ENCODE peak calls at places on chromosomes 13 and 19, in four cellular contexts. B is GM23248, F is colonic mucosa, R is mammary epithelial cell. Z is an unnamed sample. For H3K36me3, the result is how much of the 10 kb centered on the place peaks cover.

GRCh38 chr13:24270639-24271131 is 38.7 kb upstream of the C1QTNF9 start:
- DNase-seq in R (peak), B (peak), F (peak), Z (peak)

GRCh38 chr19:16021796-16022195 is 54.5 kb upstream of the TPM4 start:
- DNase-seq in B (no peak), F (no peak), R (no peak), Z (no peak)

GRCh38 chr19:1873524-1874473 is 10.4 kb upstream of the KLF16 start:
- DNase-seq in B (no peak), F (no peak), R (no peak), Z (peak)

GRCh38 chr19:23718802-23719201 is 31.8 kb upstream of the ZNF675 start:
- DNase-seq in B (no peak), R (no peak), F (no peak), Z (no peak)

GRCh38 chr13:49690133-49690989 is 925 bp downstream of the EBPL start:
- DNase-seq in B (peak), F (peak), R (peak), Z (no peak)

GRCh38 chr19:6239871-6240676 is 39.7 kb downstream of the MLLT1 start:
- DNase-seq in B (no peak), R (no peak), F (no peak), Z (no peak)

GRCh38 chr13:21696865-21697448 is 26.1 kb downstream of the FGF9 start:
- DNase-seq in B (no peak), R (no peak), F (no peak), Z (no peak)

GRCh38 chr19:13060233-13060963 is 42.3 kb downstream of the LYL1 start:
- DNase-seq in F (peak), B (peak), R (peak), Z (peak)

GRCh38 chr13:42495751-42496150 is 78.2 kb upstream of the TNFSF11 start:
- DNase-seq in R (no peak), B (no peak), F (no peak), Z (no peak)

GRCh38 chr13:55783841-55784240 is 1356.9 kb upstream of the PRR20A start:
- DNase-seq in R (no peak), B (no peak), F (no peak), Z (no peak)

GRCh38 chr19:53092723-53093122 is 10.5 kb downstream of the ZNF160 start:
- DNase-seq in R (no peak), F (no peak), B (no peak), Z (no peak)

GRCh38 chr19:11195169-11195568 is 2.2 kb downstream of the KANK2 start:
- DNase-seq in F (no peak), B (peak), R (no peak), Z (peak)

GRCh38 chr19:14670408-14670807 is 4.2 kb downstream of the ADGRE3 start:
- DNase-seq in B (no peak), R (no peak), F (no peak), Z (no peak)

GRCh38 chr19:15154002-15154612 is 46.7 kb downstream of the NOTCH3 start:
- DNase-seq in B (peak), F (peak), R (peak), Z (no peak)

GRCh38 chr19:21022996-21023395 is 2.5 kb downstream of the ZNF430 start:
- DNase-seq in B (peak), R (peak), F (no peak), Z (no peak)

GRCh38 chr19:5254543-5254942 is 86.1 kb downstream of the PTPRS start:
- DNase-seq in R (no peak), F (no peak), B (no peak), Z (no peak)

GRCh38 chr19:56840452-56841193 is at the start of the genes PEG3 and ZIM2:
- DNase-seq in R (no peak), F (peak), B (peak), Z (peak)

GRCh38 chr19:35165200-35166058 is 10.9 kb downstream of the FXYD5 start:
- DNase-seq in B (no peak), F (no peak), R (no peak), Z (no peak)
- H3K36me3 ChIP-seq in B (half or more), F (under half), R (under half), Z (half or more)

DNA sequence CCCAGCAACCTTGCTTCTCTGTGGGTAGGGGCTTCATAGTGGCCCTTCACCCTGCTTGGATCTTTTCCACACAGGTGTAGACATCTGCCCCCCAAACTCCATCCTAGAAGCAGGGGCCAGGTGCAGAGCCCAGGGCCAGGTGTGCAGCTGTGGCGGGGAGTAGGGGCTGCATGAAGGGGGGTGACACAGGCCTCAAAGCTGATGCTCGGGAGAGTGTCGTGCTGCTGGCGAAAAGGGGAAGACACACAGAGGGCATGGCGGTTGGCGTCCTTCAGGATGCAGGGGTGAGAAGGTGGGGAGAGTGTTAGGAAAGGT is 31.0 kb upstream of the ISYNA1 start:
- DNase-seq in F (no peak), R (no peak), B (no peak), Z (no peak)
- H3K36me3 ChIP-seq in F (under half), R (under half), B (under half), Z (under half)

GRCh38 chr19:55660404-55660803 is 5.6 kb downstream of the U2AF2 start:
- DNase-seq in B (no peak), F (no peak), R (no peak), Z (no peak)
- H3K36me3 ChIP-seq in B (under half), F (under half), R (under half), Z (under half)

DNA sequence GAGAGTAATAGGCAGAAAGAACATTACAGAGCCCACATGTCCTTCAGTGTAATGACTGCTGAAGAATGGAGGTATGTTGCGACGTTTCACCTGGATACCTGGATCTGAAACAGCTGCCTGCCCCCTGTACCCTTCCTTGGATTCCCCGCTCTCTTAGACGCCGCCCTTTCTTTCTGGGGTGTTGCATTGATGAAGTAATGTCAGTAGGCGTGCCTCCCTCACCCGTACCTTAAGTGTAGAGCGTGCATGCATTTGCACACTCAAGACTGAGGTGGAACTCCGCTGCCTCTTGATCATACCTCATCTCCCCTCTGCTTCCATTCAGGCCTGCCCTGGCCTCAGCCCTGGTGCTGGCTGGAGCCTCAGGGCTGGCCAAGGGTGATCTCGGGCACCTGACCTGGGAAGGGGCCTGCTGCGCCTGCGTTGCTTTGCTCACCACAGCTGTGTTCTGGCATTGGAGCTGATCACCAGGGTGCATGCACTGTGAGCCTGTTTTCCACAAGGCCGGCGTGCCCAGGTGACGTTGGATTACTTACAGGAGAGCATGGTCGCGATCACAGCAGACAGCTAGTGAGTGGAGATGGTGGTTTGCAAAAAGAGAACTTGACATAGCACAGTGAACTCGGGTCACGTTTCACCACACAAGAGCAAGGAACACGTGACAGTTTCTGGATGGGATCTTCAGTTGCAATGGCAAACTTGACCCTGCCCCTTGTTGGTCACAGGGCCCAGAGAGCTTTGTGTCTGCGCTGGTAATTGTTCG is 99.0 kb downstream of the ARHGEF7 start:
- DNase-seq in R (no peak), B (no peak), F (no peak), Z (no peak)
- H3K36me3 ChIP-seq in R (under half), B (under half), F (under half), Z (under half)

DNA sequence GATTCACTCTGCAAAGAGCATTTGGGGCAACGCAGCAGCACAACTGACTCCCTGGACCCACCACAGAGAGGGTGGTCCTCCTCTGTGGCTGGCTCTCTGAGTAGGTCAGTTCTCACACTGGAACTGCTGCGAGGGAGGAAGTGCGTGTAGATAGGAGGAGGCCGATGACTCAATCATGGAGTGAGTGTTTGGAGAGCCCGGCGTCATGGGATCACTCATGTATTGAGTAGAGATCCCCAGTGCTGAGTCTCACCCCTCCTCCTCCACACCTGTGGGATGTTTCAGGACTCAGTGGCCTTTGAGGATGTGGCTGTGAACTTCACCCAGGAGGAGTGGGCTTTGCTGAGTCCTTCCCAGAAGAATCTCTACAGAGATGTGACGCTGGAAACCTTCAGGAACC is 8.9 kb downstream of the ZNF101 start:
- DNase-seq in R (no peak), F (no peak), B (no peak), Z (no peak)
- H3K36me3 ChIP-seq in R (under half), F (under half), B (under half), Z (half or more)

GRCh38 chr19:33102893-33103292 is 21.9 kb downstream of the GPATCH1 start:
- DNase-seq in B (no peak), F (no peak), R (no peak), Z (no peak)
- H3K36me3 ChIP-seq in B (under half), F (under half), R (under half), Z (half or more)

GRCh38 chr13:32961724-32962123 is 54.5 kb upstream of the KL start:
- DNase-seq in R (no peak), F (no peak), B (no peak), Z (no peak)

GRCh38 chr13:32962342-32962741 is 53.9 kb upstream of the KL start:
- DNase-seq in F (no peak), R (no peak), B (no peak), Z (no peak)

GRCh38 chr13:32955881-32956594 is 60.2 kb upstream of the KL start:
- DNase-seq in F (no peak), B (no peak), R (no peak), Z (no peak)

GRCh38 chr13:32951580-32951979 is 64.6 kb upstream of the KL start:
- DNase-seq in R (no peak), F (no peak), B (no peak), Z (no peak)

GRCh38 chr13:32956595-32956933 is 59.7 kb upstream of the KL start:
- DNase-seq in B (peak), F (no peak), R (no peak), Z (no peak)
- H3K36me3 ChIP-seq in B (under half), F (under half), R (under half), Z (under half)

DNA sequence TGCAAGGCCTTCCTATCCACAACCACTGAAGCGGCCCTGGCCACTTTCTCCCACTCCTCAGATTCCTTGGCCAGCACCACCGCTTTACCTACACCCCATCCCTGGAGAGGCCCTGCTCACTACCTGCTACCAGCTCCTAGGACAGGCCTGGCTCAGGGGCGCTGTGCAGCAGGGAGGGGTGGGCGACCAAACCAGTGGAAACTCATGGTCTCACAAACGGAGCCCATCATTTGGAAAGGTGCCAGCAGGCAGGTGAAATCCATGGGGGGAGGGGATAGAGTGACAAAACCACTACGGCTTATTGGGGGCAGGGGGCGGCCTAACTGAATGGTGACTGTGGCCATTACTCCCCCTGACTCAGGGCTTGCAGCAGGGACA is 27.6 kb downstream of the C19orf47 start:
- DNase-seq in R (no peak), B (no peak), F (no peak), Z (no peak)
- H3K36me3 ChIP-seq in R (under half), B (under half), F (under half), Z (under half)

GRCh38 chr19:54916822-54917221 is 10.9 kb downstream of the NCR1 start:
- DNase-seq in F (no peak), B (no peak), R (no peak), Z (no peak)
- H3K36me3 ChIP-seq in F (under half), B (under half), R (under half), Z (under half)